ENCODE peak calls at places on chromosome 13, in six cellular contexts. A, I, E, B, M and P are unnamed samples.

GRCh38 chr13:79735228-79735627 is 254.3 kb downstream of the NDFIP2 start:
- DNase-seq in B (no peak), E (no peak), A (no peak), M (no peak), I (no peak), P (no peak)

GRCh38 chr13:100382787-100383186 is 205.8 kb downstream of the GGACT start:
- DNase-seq in I (no peak), B (no peak), A (no peak), M (no peak), E (no peak), P (no peak)

GRCh38 chr13:37225414-37226047 is 120.1 kb upstream of the CSNK1A1L start:
- DNase-seq in I (no peak), B (no peak), E (no peak), M (no peak), A (no peak), P (no peak)

GRCh38 chr13:113742000-113742441 is 17.0 kb upstream of the TMEM255B start:
- DNase-seq in B (no peak), E (no peak), I (peak; percentile 46), A (no peak), M (peak; percentile 50), P (no peak)

GRCh38 chr13:94065741-94066140 is 413.7 kb downstream of the DCT start:
- DNase-seq in I (no peak), B (no peak), E (no peak), M (no peak), A (no peak), P (no peak)

GRCh38 chr13:110323986-110324749 is 17.1 kb downstream of the COL4A2 start:
- DNase-seq in I (no peak), A (no peak), E (no peak), B (peak; percentile 63), M (no peak), P (no peak)

GRCh38 chr13:48588120-48588519 is 55.2 kb upstream of the RCBTB2 start:
- DNase-seq in E (no peak), A (no peak), I (no peak), B (no peak), M (no peak), P (no peak)

GRCh38 chr13:48233886-48234488 is 981 bp downstream of the ITM2B start:
- DNase-seq in A (no peak), M (no peak), E (no peak), B (no peak), I (no peak), P (no peak)

GRCh38 chr13:108425056-108425455 is 155.5 kb downstream of the TNFSF13B start:
- DNase-seq in E (no peak), I (no peak), B (no peak), M (no peak), A (no peak), P (no peak)

GRCh38 chr13:114166381-114167131 is 12.5 kb upstream of the CFAP97D2 start:
- DNase-seq in E (no peak), I (no peak), A (peak; percentile 28), B (peak; percentile 77), M (no peak), P (no peak)

GRCh38 chr13:40508112-40508511 is 158.3 kb downstream of the FOXO1 start:
- DNase-seq in B (no peak), A (no peak), M (no peak), I (no peak), E (no peak), P (no peak)

GRCh38 chr13:79779761-79780160 is 298.8 kb downstream of the NDFIP2 start:
- DNase-seq in I (no peak), A (no peak), B (no peak), E (no peak), M (peak; percentile 30), P (peak; percentile 29)

GRCh38 chr13:66210677-66211076 is 1019.5 kb downstream of the PCDH9 start:
- DNase-seq in M (no peak), A (no peak), B (no peak), I (no peak), E (no peak), P (no peak)

GRCh38 chr13:39729161-39729560 is 73.7 kb downstream of the COG6 start:
- DNase-seq in A (no peak), M (no peak), E (no peak), B (no peak), I (no peak), P (no peak)

GRCh38 chr13:27189192-27189591 is 17.6 kb upstream of the USP12 start:
- DNase-seq in E (no peak), A (no peak), M (no peak), B (no peak), I (no peak), P (no peak)

GRCh38 chr13:47252627-47253026 is 355.8 kb upstream of the HTR2A start:
- DNase-seq in B (no peak), A (no peak), E (no peak), M (no peak), I (no peak), P (no peak)

GRCh38 chr13:97121894-97122293 is 100.2 kb upstream of the MBNL2 start:
- DNase-seq in A (no peak), M (no peak), E (no peak), B (no peak), I (no peak), P (no peak)